ENCODE peak calls at places on chromosomes 3 and 15, in six cellular contexts. One of them, this sample, is unnamed.

GRCh38 chr3:81581966-81582599 is 179.4 kb downstream of the GBE1 start:
- DNase-seq in Peyer's patch: peak; percentile 50
- DNase-seq in SK-N-SH: peak; percentile 11
- DNase-seq in lung: no peak
- DNase-seq in cardiac muscle cell: peak; percentile 34
- DNase-seq in trophoblast cell: peak; percentile 63
- DNase-seq in this sample: no peak

GRCh38 chr3:172305974-172306373 is 142.3 kb downstream of the GHSR start:
- DNase-seq in Peyer's patch: no peak
- DNase-seq in SK-N-SH: no peak
- DNase-seq in lung: no peak
- DNase-seq in cardiac muscle cell: no peak
- DNase-seq in trophoblast cell: no peak
- DNase-seq in this sample: no peak

GRCh38 chr3:189324538-189325138 is 152.9 kb downstream of the TPRG1 start:
- DNase-seq in Peyer's patch: peak; percentile 93
- DNase-seq in SK-N-SH: no peak
- DNase-seq in lung: peak; percentile 76
- DNase-seq in cardiac muscle cell: no peak
- DNase-seq in trophoblast cell: no peak
- DNase-seq in this sample: peak; percentile 92

GRCh38 chr3:52124126-52124525 is 30.1 kb downstream of the POC1A start:
- DNase-seq in Peyer's patch: no peak
- DNase-seq in SK-N-SH: no peak
- DNase-seq in lung: no peak
- DNase-seq in cardiac muscle cell: no peak
- DNase-seq in trophoblast cell: no peak
- DNase-seq in this sample: no peak

GRCh38 chr3:194256040-194256945 is 94.8 kb downstream of the CPN2 start:
- DNase-seq in Peyer's patch: no peak
- DNase-seq in SK-N-SH: no peak
- DNase-seq in lung: no peak
- DNase-seq in cardiac muscle cell: no peak
- DNase-seq in trophoblast cell: no peak
- DNase-seq in this sample: no peak

GRCh38 chr15:34079904-34080303 is 21.8 kb downstream of the EMC7 start:
- DNase-seq in Peyer's patch: no peak
- DNase-seq in SK-N-SH: no peak
- DNase-seq in lung: no peak
- DNase-seq in cardiac muscle cell: no peak
- DNase-seq in trophoblast cell: peak; percentile 38
- DNase-seq in this sample: no peak

GRCh38 chr3:38297947-38298711 is 16.0 kb downstream of the SLC22A14 start:
- DNase-seq in Peyer's patch: no peak
- DNase-seq in SK-N-SH: no peak
- DNase-seq in lung: no peak
- DNase-seq in cardiac muscle cell: no peak
- DNase-seq in trophoblast cell: peak; percentile 46
- DNase-seq in this sample: no peak

GRCh38 chr15:53448215-53449001 is 311.1 kb downstream of the WDR72 start:
- DNase-seq in Peyer's patch: no peak
- DNase-seq in SK-N-SH: no peak
- DNase-seq in lung: no peak
- DNase-seq in cardiac muscle cell: no peak
- DNase-seq in trophoblast cell: no peak
- DNase-seq in this sample: no peak

GRCh38 chr15:90829942-90830440 is 38.4 kb upstream of the FURIN start:
- DNase-seq in Peyer's patch: peak; percentile 62
- DNase-seq in SK-N-SH: no peak
- DNase-seq in lung: no peak
- DNase-seq in cardiac muscle cell: no peak
- DNase-seq in trophoblast cell: peak; percentile 25
- DNase-seq in this sample: no peak

GRCh38 chr3:181613813-181614212 is 97.9 kb upstream of the SOX2 start:
- DNase-seq in Peyer's patch: no peak
- DNase-seq in SK-N-SH: no peak
- DNase-seq in lung: no peak
- DNase-seq in cardiac muscle cell: no peak
- DNase-seq in trophoblast cell: no peak
- DNase-seq in this sample: no peak

GRCh38 chr3:48141225-48142137 is 46.7 kb downstream of the CDC25A start:
- DNase-seq in Peyer's patch: no peak
- DNase-seq in SK-N-SH: no peak
- DNase-seq in lung: no peak
- DNase-seq in cardiac muscle cell: no peak
- DNase-seq in trophoblast cell: no peak
- DNase-seq in this sample: no peak

GRCh38 chr15:79812536-79812935 is 84.3 kb downstream of the MTHFS start:
- DNase-seq in Peyer's patch: no peak
- DNase-seq in SK-N-SH: no peak
- DNase-seq in lung: no peak
- DNase-seq in cardiac muscle cell: no peak
- DNase-seq in trophoblast cell: no peak
- DNase-seq in this sample: no peak

GRCh38 chr15:75091814-75092213 is 68.4 kb downstream of the PPCDC start:
- DNase-seq in Peyer's patch: no peak
- DNase-seq in SK-N-SH: no peak
- DNase-seq in lung: no peak
- DNase-seq in cardiac muscle cell: no peak
- DNase-seq in trophoblast cell: peak; percentile 74
- DNase-seq in this sample: no peak

GRCh38 chr3:59749291-59749690 is 699.5 kb upstream of the CFAP20DC start:
- DNase-seq in Peyer's patch: no peak
- DNase-seq in SK-N-SH: no peak
- DNase-seq in lung: no peak
- DNase-seq in cardiac muscle cell: no peak
- DNase-seq in trophoblast cell: no peak
- DNase-seq in this sample: no peak

GRCh38 chr15:69578792-69579587 is 126.4 kb downstream of the RPLP1 start:
- DNase-seq in Peyer's patch: peak; percentile 89
- DNase-seq in SK-N-SH: no peak
- DNase-seq in lung: peak; percentile 92
- DNase-seq in cardiac muscle cell: no peak
- DNase-seq in trophoblast cell: peak; percentile 56
- DNase-seq in this sample: peak; percentile 42

GRCh38 chr3:117495620-117496019 is 786.0 kb downstream of the TUSC7 start:
- DNase-seq in Peyer's patch: no peak
- DNase-seq in SK-N-SH: no peak
- DNase-seq in lung: no peak
- DNase-seq in cardiac muscle cell: no peak
- DNase-seq in trophoblast cell: no peak
- DNase-seq in this sample: no peak

GRCh38 chr3:122975163-122975923 is 52.2 kb downstream of the SEMA5B start:
- DNase-seq in Peyer's patch: no peak
- DNase-seq in SK-N-SH: peak; percentile 78
- DNase-seq in lung: no peak
- DNase-seq in cardiac muscle cell: peak; percentile 9
- DNase-seq in trophoblast cell: peak; percentile 46
- DNase-seq in this sample: peak; percentile 19

GRCh38 chr3:172223870-172224269 is 184.5 kb downstream of the FNDC3B start:
- DNase-seq in Peyer's patch: no peak
- DNase-seq in SK-N-SH: no peak
- DNase-seq in lung: no peak
- DNase-seq in cardiac muscle cell: no peak
- DNase-seq in trophoblast cell: no peak
- DNase-seq in this sample: no peak

GRCh38 chr3:167740961-167741587 is 5.6 kb downstream of the SERPINI1 start:
- DNase-seq in Peyer's patch: peak; percentile 47
- DNase-seq in SK-N-SH: peak; percentile 51
- DNase-seq in lung: no peak
- DNase-seq in cardiac muscle cell: peak; percentile 57
- DNase-seq in trophoblast cell: peak; percentile 33
- DNase-seq in this sample: no peak

GRCh38 chr3:126620743-126621142 is 34.2 kb downstream of the TXNRD3 start:
- DNase-seq in Peyer's patch: no peak
- DNase-seq in SK-N-SH: no peak
- DNase-seq in lung: no peak
- DNase-seq in cardiac muscle cell: no peak
- DNase-seq in trophoblast cell: no peak
- DNase-seq in this sample: no peak

GRCh38 chr3:21390136-21390535 is 360.9 kb downstream of the ZNF385D start:
- DNase-seq in Peyer's patch: no peak
- DNase-seq in SK-N-SH: no peak
- DNase-seq in lung: no peak
- DNase-seq in cardiac muscle cell: no peak
- DNase-seq in trophoblast cell: no peak
- DNase-seq in this sample: no peak

GRCh38 chr15:26936502-26936901 is 34.5 kb upstream of the GABRG3 start:
- DNase-seq in Peyer's patch: no peak
- DNase-seq in SK-N-SH: no peak
- DNase-seq in lung: no peak
- DNase-seq in cardiac muscle cell: no peak
- DNase-seq in trophoblast cell: no peak
- DNase-seq in this sample: no peak

GRCh38 chr3:30747771-30748281 is 141.4 kb downstream of the TGFBR2 start:
- DNase-seq in Peyer's patch: no peak
- DNase-seq in SK-N-SH: peak; percentile 19
- DNase-seq in lung: no peak
- DNase-seq in cardiac muscle cell: peak; percentile 36
- DNase-seq in trophoblast cell: peak; percentile 26
- DNase-seq in this sample: no peak

GRCh38 chr3:155185623-155186022 is 105.5 kb downstream of the MME start:
- DNase-seq in Peyer's patch: no peak
- DNase-seq in SK-N-SH: no peak
- DNase-seq in lung: no peak
- DNase-seq in cardiac muscle cell: no peak
- DNase-seq in trophoblast cell: peak; percentile 17
- DNase-seq in this sample: no peak

GRCh38 chr3:98013428-98014349 is 21.4 kb downstream of the GABRR3 start:
- DNase-seq in Peyer's patch: no peak
- DNase-seq in SK-N-SH: no peak
- DNase-seq in lung: no peak
- DNase-seq in cardiac muscle cell: no peak
- DNase-seq in trophoblast cell: no peak
- DNase-seq in this sample: no peak

GRCh38 chr3:192550356-192550755 is 177.0 kb downstream of the FGF12 start:
- DNase-seq in Peyer's patch: no peak
- DNase-seq in SK-N-SH: no peak
- DNase-seq in lung: no peak
- DNase-seq in cardiac muscle cell: no peak
- DNase-seq in trophoblast cell: peak; percentile 58
- DNase-seq in this sample: no peak

GRCh38 chr3:69085543-69086132 is 901 bp downstream of the ARL6IP5 start:
- DNase-seq in Peyer's patch: peak; percentile 61
- DNase-seq in SK-N-SH: peak; percentile 35
- DNase-seq in lung: no peak
- DNase-seq in cardiac muscle cell: no peak
- DNase-seq in trophoblast cell: no peak
- DNase-seq in this sample: no peak

GRCh38 chr3:112456147-112456546 is 43.1 kb downstream of the BTLA start:
- DNase-seq in Peyer's patch: no peak
- DNase-seq in SK-N-SH: no peak
- DNase-seq in lung: no peak
- DNase-seq in cardiac muscle cell: no peak
- DNase-seq in trophoblast cell: no peak
- DNase-seq in this sample: no peak

GRCh38 chr3:49724586-49724985 is 835 bp upstream of the GMPPB start:
- DNase-seq in Peyer's patch: peak; percentile 61
- DNase-seq in SK-N-SH: peak; percentile 53
- DNase-seq in lung: no peak
- DNase-seq in cardiac muscle cell: no peak
- DNase-seq in trophoblast cell: no peak
- DNase-seq in this sample: no peak
- H3K36me3 ChIP-seq in Peyer's patch: no peaks in the 10 kb centered on the region
- H3K36me3 ChIP-seq in SK-N-SH: peaks cover 53% of the 10 kb centered on the region
- H3K36me3 ChIP-seq in lung: peaks cover 39% of the 10 kb centered on the region
- H3K36me3 ChIP-seq in cardiac muscle cell: peaks cover 16% of the 10 kb centered on the region
- H3K36me3 ChIP-seq in trophoblast cell: peaks cover 55% of the 10 kb centered on the region
- H3K36me3 ChIP-seq in this sample: no peaks in the 10 kb centered on the region

DNA sequence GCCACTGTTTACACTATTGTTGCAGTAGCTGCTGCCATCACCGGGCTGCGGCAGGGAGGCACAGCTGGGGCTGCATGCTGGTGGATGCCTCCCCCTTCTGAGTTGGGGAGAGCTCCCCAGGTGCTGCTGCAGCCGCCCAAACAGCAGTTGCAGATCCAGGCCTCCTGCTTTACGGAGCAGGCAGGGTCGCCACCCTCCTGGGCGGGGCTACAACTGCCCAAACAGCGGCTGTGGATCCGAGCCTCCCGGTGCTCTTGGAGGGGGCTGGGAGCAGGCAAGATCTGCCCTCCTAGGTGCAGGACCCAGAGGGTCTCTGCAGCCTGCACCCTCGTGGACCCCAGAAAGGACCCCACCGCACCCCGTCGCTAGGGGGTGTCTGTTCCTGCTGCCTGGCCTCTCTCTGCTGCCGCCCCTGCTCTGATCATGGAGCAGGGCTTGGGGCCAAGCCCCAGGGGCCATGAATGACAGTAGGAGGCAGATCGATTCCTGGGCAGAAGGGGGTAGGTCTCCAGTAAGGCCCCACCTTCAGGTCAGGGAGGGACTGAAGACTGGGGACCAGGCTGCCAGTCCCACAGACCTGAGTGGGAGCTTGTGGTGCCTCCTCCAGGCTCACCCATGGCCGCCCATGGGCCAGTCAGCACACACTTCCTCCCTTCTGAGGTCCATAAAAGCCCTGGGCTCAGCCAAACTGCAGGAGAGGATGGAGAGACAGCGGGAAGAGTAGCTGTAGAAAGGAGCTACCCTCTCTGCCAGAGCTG is 4.5 kb upstream of the SKIC8 start:
- DNase-seq in Peyer's patch: no peak
- DNase-seq in SK-N-SH: no peak
- DNase-seq in lung: no peak
- DNase-seq in cardiac muscle cell: no peak
- DNase-seq in trophoblast cell: peak; percentile 26
- DNase-seq in this sample: no peak
- H3K4me1 ChIP-seq in Peyer's patch: peaks cover 4% of the 10 kb centered on the region
- H3K4me1 ChIP-seq in SK-N-SH: peaks cover 27% of the 10 kb centered on the region
- H3K4me1 ChIP-seq in lung: no peaks in the 10 kb centered on the region
- H3K4me1 ChIP-seq in cardiac muscle cell: no peaks in the 10 kb centered on the region
- H3K4me1 ChIP-seq in trophoblast cell: peaks cover 4% of the 10 kb centered on the region
- H3K4me1 ChIP-seq in this sample: peaks cover 2% of the 10 kb centered on the region

DNA sequence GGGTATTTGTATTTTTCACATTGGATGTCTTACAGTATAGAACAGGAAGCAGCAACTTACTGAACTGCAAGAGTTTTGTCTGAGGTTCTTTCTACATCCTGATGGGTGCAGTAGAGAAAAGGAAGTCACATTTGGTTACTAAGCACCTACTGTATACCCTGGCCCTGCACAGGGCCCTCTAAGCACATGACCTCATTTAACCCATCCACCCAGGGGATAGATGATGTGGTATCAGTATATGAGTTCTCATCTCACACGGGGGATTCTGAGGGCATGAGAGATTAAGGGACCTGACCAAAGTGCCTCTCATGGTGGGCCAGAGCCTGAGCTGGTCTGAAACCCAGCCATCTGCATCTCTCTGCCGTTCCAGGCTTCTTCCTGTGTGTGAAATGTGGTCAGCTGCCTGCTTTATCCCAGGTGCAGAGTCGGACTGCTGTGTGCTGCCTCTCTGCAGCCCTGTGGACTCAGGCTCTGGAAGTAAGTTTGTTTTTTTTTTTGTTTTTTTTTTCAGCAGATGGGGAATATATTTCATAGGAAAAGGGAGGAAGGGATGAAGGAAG is 17.9 kb downstream of the SLC6A11 start:
- DNase-seq in Peyer's patch: no peak
- DNase-seq in SK-N-SH: no peak
- DNase-seq in lung: no peak
- DNase-seq in cardiac muscle cell: no peak
- DNase-seq in trophoblast cell: no peak
- DNase-seq in this sample: no peak
- H3K36me3 ChIP-seq in Peyer's patch: no peaks in the 10 kb centered on the region
- H3K36me3 ChIP-seq in SK-N-SH: no peaks in the 10 kb centered on the region
- H3K36me3 ChIP-seq in lung: no peaks in the 10 kb centered on the region
- H3K36me3 ChIP-seq in cardiac muscle cell: no peaks in the 10 kb centered on the region
- H3K36me3 ChIP-seq in trophoblast cell: no peaks in the 10 kb centered on the region
- H3K36me3 ChIP-seq in this sample: no peaks in the 10 kb centered on the region

GRCh38 chr3:50323092-50323600 is 601 bp upstream of the HYAL2 start:
- DNase-seq in Peyer's patch: no peak
- DNase-seq in SK-N-SH: no peak
- DNase-seq in lung: no peak
- DNase-seq in cardiac muscle cell: no peak
- DNase-seq in trophoblast cell: no peak
- DNase-seq in this sample: no peak
- H3K4me1 ChIP-seq in Peyer's patch: peaks cover 21% of the 10 kb centered on the region
- H3K4me1 ChIP-seq in SK-N-SH: no peaks in the 10 kb centered on the region
- H3K4me1 ChIP-seq in lung: peaks cover 3% of the 10 kb centered on the region
- H3K4me1 ChIP-seq in cardiac muscle cell: peaks cover 31% of the 10 kb centered on the region
- H3K4me1 ChIP-seq in trophoblast cell: peaks cover 28% of the 10 kb centered on the region
- H3K4me1 ChIP-seq in this sample: peaks cover 29% of the 10 kb centered on the region